ENCODE peak calls at places on chromosomes 11 and 22, in nine cellular contexts. One of them, this sample, is unnamed.

GRCh38 chr11:46948378-46949131 is 12.0 kb downstream of the CSTPP1 start:
- DNase-seq in fibroblast of the conjunctiva: peak; percentile 21
- DNase-seq in ELR: peak; percentile 88
- DNase-seq in NCI-H345: no peak
- DNase-seq in NCI-H1105 treated with DMSO at 0.1 percent for 48 hours: peak; percentile 32
- DNase-seq in M059J: peak; percentile 93
- DNase-seq in ACHN: peak; percentile 51
- DNase-seq in T-helper 2 cell: no peak
- DNase-seq in caudate nucleus: no peak
- DNase-seq in this sample: no peak

GRCh38 chr11:120336641-120337132 is 474 bp downstream of the ARHGEF12 start:
- DNase-seq in fibroblast of the conjunctiva: no peak
- DNase-seq in ELR: peak; percentile 61
- DNase-seq in NCI-H345: peak; percentile 53
- DNase-seq in NCI-H1105 treated with DMSO at 0.1 percent for 48 hours: peak; percentile 56
- DNase-seq in M059J: peak; percentile 54
- DNase-seq in ACHN: peak; percentile 41
- DNase-seq in T-helper 2 cell: no peak
- DNase-seq in caudate nucleus: no peak
- DNase-seq in this sample: no peak

GRCh38 chr11:104098555-104098954 is 62.1 kb downstream of the DDI1 start:
- DNase-seq in fibroblast of the conjunctiva: no peak
- DNase-seq in ELR: no peak
- DNase-seq in NCI-H345: no peak
- DNase-seq in NCI-H1105 treated with DMSO at 0.1 percent for 48 hours: no peak
- DNase-seq in M059J: peak; percentile 48
- DNase-seq in ACHN: no peak
- DNase-seq in T-helper 2 cell: no peak
- DNase-seq in caudate nucleus: no peak
- DNase-seq in this sample: no peak

GRCh38 chr11:1499899-1500298 is 13.3 kb upstream of the MOB2 start:
- DNase-seq in fibroblast of the conjunctiva: no peak
- DNase-seq in ELR: no peak
- DNase-seq in NCI-H345: no peak
- DNase-seq in NCI-H1105 treated with DMSO at 0.1 percent for 48 hours: no peak
- DNase-seq in M059J: no peak
- DNase-seq in ACHN: no peak
- DNase-seq in T-helper 2 cell: no peak
- DNase-seq in caudate nucleus: no peak
- DNase-seq in this sample: no peak

GRCh38 chr22:19988965-19989724 is 27.5 kb downstream of the ARVCF start:
- DNase-seq in fibroblast of the conjunctiva: no peak
- DNase-seq in ELR: no peak
- DNase-seq in NCI-H345: no peak
- DNase-seq in NCI-H1105 treated with DMSO at 0.1 percent for 48 hours: no peak
- DNase-seq in M059J: no peak
- DNase-seq in ACHN: no peak
- DNase-seq in T-helper 2 cell: no peak
- DNase-seq in caudate nucleus: no peak
- DNase-seq in this sample: no peak

GRCh38 chr11:119432484-119433368 is 9.8 kb upstream of the THY1 start:
- DNase-seq in fibroblast of the conjunctiva: peak; percentile 90
- DNase-seq in ELR: peak; percentile 82
- DNase-seq in NCI-H345: no peak
- DNase-seq in NCI-H1105 treated with DMSO at 0.1 percent for 48 hours: no peak
- DNase-seq in M059J: peak; percentile 92
- DNase-seq in ACHN: peak; percentile 85
- DNase-seq in T-helper 2 cell: no peak
- DNase-seq in caudate nucleus: peak; percentile 48
- DNase-seq in this sample: no peak

GRCh38 chr11:1052133-1053011 is 15.9 kb upstream of the MUC6 start:
- DNase-seq in fibroblast of the conjunctiva: no peak
- DNase-seq in ELR: no peak
- DNase-seq in NCI-H345: no peak
- DNase-seq in NCI-H1105 treated with DMSO at 0.1 percent for 48 hours: no peak
- DNase-seq in M059J: no peak
- DNase-seq in ACHN: no peak
- DNase-seq in T-helper 2 cell: no peak
- DNase-seq in caudate nucleus: no peak
- DNase-seq in this sample: no peak

GRCh38 chr11:2318707-2319106 is 16.9 kb downstream of the TSPAN32 start:
- DNase-seq in fibroblast of the conjunctiva: no peak
- DNase-seq in ELR: no peak
- DNase-seq in NCI-H345: no peak
- DNase-seq in NCI-H1105 treated with DMSO at 0.1 percent for 48 hours: no peak
- DNase-seq in M059J: no peak
- DNase-seq in ACHN: no peak
- DNase-seq in T-helper 2 cell: no peak
- DNase-seq in caudate nucleus: no peak
- DNase-seq in this sample: no peak

GRCh38 chr11:31480930-31481329 is 28.5 kb downstream of the IMMP1L start:
- DNase-seq in fibroblast of the conjunctiva: no peak
- DNase-seq in ELR: no peak
- DNase-seq in NCI-H345: no peak
- DNase-seq in NCI-H1105 treated with DMSO at 0.1 percent for 48 hours: no peak
- DNase-seq in M059J: no peak
- DNase-seq in ACHN: no peak
- DNase-seq in T-helper 2 cell: no peak
- DNase-seq in caudate nucleus: no peak
- DNase-seq in this sample: no peak

GRCh38 chr11:11995601-11996000 is 12.8 kb downstream of the DKK3 start:
- DNase-seq in fibroblast of the conjunctiva: no peak
- DNase-seq in ELR: no peak
- DNase-seq in NCI-H345: no peak
- DNase-seq in NCI-H1105 treated with DMSO at 0.1 percent for 48 hours: no peak
- DNase-seq in M059J: no peak
- DNase-seq in ACHN: no peak
- DNase-seq in T-helper 2 cell: no peak
- DNase-seq in caudate nucleus: no peak
- DNase-seq in this sample: no peak

GRCh38 chr11:64028398-64029115 is 7.2 kb upstream of the FLRT1 start:
- DNase-seq in fibroblast of the conjunctiva: no peak
- DNase-seq in ELR: no peak
- DNase-seq in NCI-H345: peak; percentile 63
- DNase-seq in NCI-H1105 treated with DMSO at 0.1 percent for 48 hours: peak; percentile 78
- DNase-seq in M059J: no peak
- DNase-seq in ACHN: no peak
- DNase-seq in T-helper 2 cell: no peak
- DNase-seq in caudate nucleus: no peak
- DNase-seq in this sample: no peak

GRCh38 chr11:36104660-36104992 is 160.8 kb downstream of the LDLRAD3 start:
- DNase-seq in fibroblast of the conjunctiva: no peak
- DNase-seq in ELR: no peak
- DNase-seq in NCI-H345: no peak
- DNase-seq in NCI-H1105 treated with DMSO at 0.1 percent for 48 hours: no peak
- DNase-seq in M059J: no peak
- DNase-seq in ACHN: no peak
- DNase-seq in T-helper 2 cell: no peak
- DNase-seq in caudate nucleus: no peak
- DNase-seq in this sample: no peak

GRCh38 chr11:33633251-33634003 is 67.2 kb downstream of the C11orf91 start:
- DNase-seq in fibroblast of the conjunctiva: peak; percentile 16
- DNase-seq in ELR: peak; percentile 95
- DNase-seq in NCI-H345: peak; percentile 94
- DNase-seq in NCI-H1105 treated with DMSO at 0.1 percent for 48 hours: no peak
- DNase-seq in M059J: peak; percentile 97
- DNase-seq in ACHN: peak; percentile 34
- DNase-seq in T-helper 2 cell: no peak
- DNase-seq in caudate nucleus: peak; percentile 4
- DNase-seq in this sample: no peak

GRCh38 chr11:78331711-78332110 is 85.9 kb downstream of the GAB2 start:
- DNase-seq in fibroblast of the conjunctiva: no peak
- DNase-seq in ELR: no peak
- DNase-seq in NCI-H345: no peak
- DNase-seq in NCI-H1105 treated with DMSO at 0.1 percent for 48 hours: no peak
- DNase-seq in M059J: no peak
- DNase-seq in ACHN: no peak
- DNase-seq in T-helper 2 cell: no peak
- DNase-seq in caudate nucleus: peak; percentile 86
- DNase-seq in this sample: no peak

GRCh38 chr11:112260490-112260889 is at the start of gene PLET1:
- DNase-seq in fibroblast of the conjunctiva: no peak
- DNase-seq in ELR: no peak
- DNase-seq in NCI-H345: no peak
- DNase-seq in NCI-H1105 treated with DMSO at 0.1 percent for 48 hours: no peak
- DNase-seq in M059J: no peak
- DNase-seq in ACHN: no peak
- DNase-seq in T-helper 2 cell: no peak
- DNase-seq in caudate nucleus: no peak
- DNase-seq in this sample: no peak

GRCh38 chr11:56093008-56093407 is at the start of gene OR8I2:
- DNase-seq in fibroblast of the conjunctiva: no peak
- DNase-seq in ELR: no peak
- DNase-seq in NCI-H345: no peak
- DNase-seq in NCI-H1105 treated with DMSO at 0.1 percent for 48 hours: no peak
- DNase-seq in M059J: no peak
- DNase-seq in ACHN: no peak
- DNase-seq in T-helper 2 cell: no peak
- DNase-seq in caudate nucleus: no peak
- DNase-seq in this sample: no peak

GRCh38 chr22:46453829-46454220 is 83.6 kb downstream of the CELSR1 start:
- DNase-seq in fibroblast of the conjunctiva: no peak
- DNase-seq in ELR: no peak
- DNase-seq in NCI-H345: no peak
- DNase-seq in NCI-H1105 treated with DMSO at 0.1 percent for 48 hours: no peak
- DNase-seq in M059J: no peak
- DNase-seq in ACHN: no peak
- DNase-seq in T-helper 2 cell: no peak
- DNase-seq in caudate nucleus: no peak
- DNase-seq in this sample: no peak

GRCh38 chr11:28110839-28111235 is 2.6 kb downstream of the METTL15 start:
- DNase-seq in fibroblast of the conjunctiva: no peak
- DNase-seq in ELR: peak; percentile 31
- DNase-seq in NCI-H345: no peak
- DNase-seq in NCI-H1105 treated with DMSO at 0.1 percent for 48 hours: no peak
- DNase-seq in M059J: peak; percentile 37
- DNase-seq in ACHN: peak; percentile 19
- DNase-seq in T-helper 2 cell: no peak
- DNase-seq in caudate nucleus: no peak
- DNase-seq in this sample: no peak

GRCh38 chr11:95443386-95443785 is 212.4 kb upstream of the SESN3 start:
- DNase-seq in fibroblast of the conjunctiva: no peak
- DNase-seq in ELR: no peak
- DNase-seq in NCI-H345: no peak
- DNase-seq in NCI-H1105 treated with DMSO at 0.1 percent for 48 hours: no peak
- DNase-seq in M059J: no peak
- DNase-seq in ACHN: no peak
- DNase-seq in T-helper 2 cell: no peak
- DNase-seq in caudate nucleus: no peak
- DNase-seq in this sample: no peak

GRCh38 chr11:65132988-65133700 is 1.2 kb downstream of the SYVN1 start:
- DNase-seq in fibroblast of the conjunctiva: no peak
- DNase-seq in ELR: peak; percentile 37
- DNase-seq in NCI-H345: peak; percentile 20
- DNase-seq in NCI-H1105 treated with DMSO at 0.1 percent for 48 hours: peak; percentile 29
- DNase-seq in M059J: no peak
- DNase-seq in ACHN: no peak
- DNase-seq in T-helper 2 cell: peak; percentile 48
- DNase-seq in caudate nucleus: no peak
- DNase-seq in this sample: no peak

GRCh38 chr11:63880031-63880841 is 36.7 kb downstream of the RCOR2 start:
- DNase-seq in fibroblast of the conjunctiva: peak; percentile 47
- DNase-seq in ELR: peak; percentile 38
- DNase-seq in NCI-H345: no peak
- DNase-seq in NCI-H1105 treated with DMSO at 0.1 percent for 48 hours: no peak
- DNase-seq in M059J: peak; percentile 72
- DNase-seq in ACHN: no peak
- DNase-seq in T-helper 2 cell: no peak
- DNase-seq in caudate nucleus: no peak
- DNase-seq in this sample: no peak

GRCh38 chr11:61609000-61609969 is 28.4 kb upstream of the SYT7 start:
- DNase-seq in fibroblast of the conjunctiva: no peak
- DNase-seq in ELR: no peak
- DNase-seq in NCI-H345: no peak
- DNase-seq in NCI-H1105 treated with DMSO at 0.1 percent for 48 hours: no peak
- DNase-seq in M059J: no peak
- DNase-seq in ACHN: no peak
- DNase-seq in T-helper 2 cell: no peak
- DNase-seq in caudate nucleus: no peak
- DNase-seq in this sample: no peak

GRCh38 chr22:35593885-35594470 is 23.2 kb downstream of the MB start:
- DNase-seq in fibroblast of the conjunctiva: no peak
- DNase-seq in ELR: no peak
- DNase-seq in NCI-H345: no peak
- DNase-seq in NCI-H1105 treated with DMSO at 0.1 percent for 48 hours: no peak
- DNase-seq in M059J: no peak
- DNase-seq in ACHN: no peak
- DNase-seq in T-helper 2 cell: no peak
- DNase-seq in caudate nucleus: no peak
- DNase-seq in this sample: no peak

GRCh38 chr22:28917747-28918543 is 34.6 kb downstream of the ZNRF3 start:
- DNase-seq in fibroblast of the conjunctiva: no peak
- DNase-seq in ELR: no peak
- DNase-seq in NCI-H345: peak; percentile 28
- DNase-seq in NCI-H1105 treated with DMSO at 0.1 percent for 48 hours: peak; percentile 55
- DNase-seq in M059J: no peak
- DNase-seq in ACHN: peak; percentile 66
- DNase-seq in T-helper 2 cell: no peak
- DNase-seq in caudate nucleus: peak; percentile 42
- DNase-seq in this sample: no peak

GRCh38 chr11:73227571-73228211 is 9.6 kb downstream of the P2RY2 start:
- DNase-seq in fibroblast of the conjunctiva: no peak
- DNase-seq in ELR: no peak
- DNase-seq in NCI-H345: peak; percentile 11
- DNase-seq in NCI-H1105 treated with DMSO at 0.1 percent for 48 hours: no peak
- DNase-seq in M059J: no peak
- DNase-seq in ACHN: no peak
- DNase-seq in T-helper 2 cell: no peak
- DNase-seq in caudate nucleus: no peak
- DNase-seq in this sample: no peak

GRCh38 chr11:30431127-30431814 is 108.4 kb downstream of the ARL14EP start:
- DNase-seq in fibroblast of the conjunctiva: no peak
- DNase-seq in ELR: no peak
- DNase-seq in NCI-H345: no peak
- DNase-seq in NCI-H1105 treated with DMSO at 0.1 percent for 48 hours: no peak
- DNase-seq in M059J: no peak
- DNase-seq in ACHN: no peak
- DNase-seq in T-helper 2 cell: no peak
- DNase-seq in caudate nucleus: no peak
- DNase-seq in this sample: no peak

GRCh38 chr11:129723964-129724291 is 91.7 kb upstream of the TMEM45B start:
- DNase-seq in fibroblast of the conjunctiva: no peak
- DNase-seq in ELR: no peak
- DNase-seq in NCI-H345: no peak
- DNase-seq in NCI-H1105 treated with DMSO at 0.1 percent for 48 hours: no peak
- DNase-seq in M059J: no peak
- DNase-seq in ACHN: no peak
- DNase-seq in T-helper 2 cell: no peak
- DNase-seq in caudate nucleus: no peak
- DNase-seq in this sample: no peak

GRCh38 chr22:48576333-48577013 is 1251.2 kb downstream of the BRD1 start:
- DNase-seq in fibroblast of the conjunctiva: no peak
- DNase-seq in ELR: no peak
- DNase-seq in NCI-H345: peak; percentile 26
- DNase-seq in NCI-H1105 treated with DMSO at 0.1 percent for 48 hours: peak; percentile 10
- DNase-seq in M059J: no peak
- DNase-seq in ACHN: no peak
- DNase-seq in T-helper 2 cell: no peak
- DNase-seq in caudate nucleus: no peak
- DNase-seq in this sample: no peak

GRCh38 chr22:38327805-38328204 is 10.6 kb upstream of the CSNK1E start:
- DNase-seq in fibroblast of the conjunctiva: no peak
- DNase-seq in ELR: peak; percentile 86
- DNase-seq in NCI-H345: no peak
- DNase-seq in NCI-H1105 treated with DMSO at 0.1 percent for 48 hours: no peak
- DNase-seq in M059J: peak; percentile 89
- DNase-seq in ACHN: peak; percentile 68
- DNase-seq in T-helper 2 cell: no peak
- DNase-seq in caudate nucleus: no peak
- DNase-seq in this sample: no peak

GRCh38 chr11:66316849-66317251 is at the start of gene CD248:
- DNase-seq in fibroblast of the conjunctiva: peak; percentile 84
- DNase-seq in ELR: peak; percentile 51
- DNase-seq in NCI-H345: no peak
- DNase-seq in NCI-H1105 treated with DMSO at 0.1 percent for 48 hours: no peak
- DNase-seq in M059J: no peak
- DNase-seq in ACHN: no peak
- DNase-seq in T-helper 2 cell: no peak
- DNase-seq in caudate nucleus: no peak
- DNase-seq in this sample: no peak

GRCh38 chr11:57397394-57397990 is 7.0 kb upstream of the PRG2 start:
- DNase-seq in fibroblast of the conjunctiva: no peak
- DNase-seq in ELR: no peak
- DNase-seq in NCI-H345: no peak
- DNase-seq in NCI-H1105 treated with DMSO at 0.1 percent for 48 hours: no peak
- DNase-seq in M059J: no peak
- DNase-seq in ACHN: no peak
- DNase-seq in T-helper 2 cell: no peak
- DNase-seq in caudate nucleus: no peak
- DNase-seq in this sample: no peak